ENCODE peak calls at places on chromosomes 7 and 10, in seven cellular contexts. One of them, this sample, is unnamed.

GRCh38 chr10:22727663-22728062 is 13.3 kb upstream of the PIP4K2A start:
- DNase-seq in bronchial epithelial cell: no peak
- DNase-seq in Peyer's patch: no peak
- DNase-seq in PC-9: no peak
- DNase-seq in neural progenitor cell: no peak
- DNase-seq in left ventricle myocardium inferior: no peak
- DNase-seq in pancreas: no peak
- DNase-seq in this sample: no peak

GRCh38 chr7:96187735-96188622 is 133.9 kb downstream of the SLC25A13 start:
- DNase-seq in neural progenitor cell: no peak
- DNase-seq in PC-9: no peak
- DNase-seq in left ventricle myocardium inferior: no peak
- DNase-seq in pancreas: no peak
- DNase-seq in Peyer's patch: no peak
- DNase-seq in bronchial epithelial cell: no peak
- DNase-seq in this sample: no peak

GRCh38 chr7:39595102-39595620 is 28.2 kb upstream of the RALA start:
- DNase-seq in neural progenitor cell: no peak
- DNase-seq in bronchial epithelial cell: no peak
- DNase-seq in pancreas: no peak
- DNase-seq in Peyer's patch: no peak
- DNase-seq in PC-9: no peak
- DNase-seq in left ventricle myocardium inferior: no peak
- DNase-seq in this sample: no peak

GRCh38 chr10:11023009-11023408 is 5.3 kb downstream of the CELF2 start:
- DNase-seq in pancreas: no peak
- DNase-seq in Peyer's patch: no peak
- DNase-seq in PC-9: no peak
- DNase-seq in left ventricle myocardium inferior: no peak
- DNase-seq in bronchial epithelial cell: no peak
- DNase-seq in neural progenitor cell: peak
- DNase-seq in this sample: no peak

GRCh38 chr7:131723926-131724325 is 167.5 kb upstream of the PODXL start:
- DNase-seq in Peyer's patch: no peak
- DNase-seq in bronchial epithelial cell: no peak
- DNase-seq in pancreas: no peak
- DNase-seq in left ventricle myocardium inferior: no peak
- DNase-seq in PC-9: no peak
- DNase-seq in neural progenitor cell: no peak
- DNase-seq in this sample: peak

GRCh38 chr10:67629461-67629971 is 66.5 kb downstream of the CTNNA3 start:
- DNase-seq in neural progenitor cell: peak
- DNase-seq in left ventricle myocardium inferior: no peak
- DNase-seq in PC-9: no peak
- DNase-seq in Peyer's patch: no peak
- DNase-seq in pancreas: no peak
- DNase-seq in bronchial epithelial cell: no peak
- DNase-seq in this sample: peak

GRCh38 chr10:67277402-67277801 is 351.6 kb downstream of the LRRTM3 start:
- DNase-seq in neural progenitor cell: peak
- DNase-seq in left ventricle myocardium inferior: no peak
- DNase-seq in Peyer's patch: no peak
- DNase-seq in bronchial epithelial cell: no peak
- DNase-seq in pancreas: no peak
- DNase-seq in PC-9: no peak
- DNase-seq in this sample: no peak

GRCh38 chr10:42177077-42177792 is 461.1 kb downstream of the ZNF33B start:
- DNase-seq in neural progenitor cell: no peak
- DNase-seq in bronchial epithelial cell: no peak
- DNase-seq in pancreas: peak
- DNase-seq in Peyer's patch: no peak
- DNase-seq in PC-9: no peak
- DNase-seq in left ventricle myocardium inferior: no peak
- DNase-seq in this sample: no peak

GRCh38 chr10:12728569-12728968 is 272.9 kb downstream of the CCDC3 start:
- DNase-seq in PC-9: no peak
- DNase-seq in bronchial epithelial cell: no peak
- DNase-seq in Peyer's patch: no peak
- DNase-seq in pancreas: no peak
- DNase-seq in neural progenitor cell: no peak
- DNase-seq in left ventricle myocardium inferior: no peak
- DNase-seq in this sample: no peak

GRCh38 chr10:79022565-79023488 is 45.9 kb upstream of the ZMIZ1 start:
- DNase-seq in left ventricle myocardium inferior: peak
- DNase-seq in pancreas: no peak
- DNase-seq in PC-9: no peak
- DNase-seq in neural progenitor cell: peak
- DNase-seq in Peyer's patch: no peak
- DNase-seq in bronchial epithelial cell: no peak
- DNase-seq in this sample: no peak

GRCh38 chr10:24974978-24975377 is 22.6 kb upstream of the PRTFDC1 start:
- DNase-seq in neural progenitor cell: peak
- DNase-seq in left ventricle myocardium inferior: peak
- DNase-seq in pancreas: no peak
- DNase-seq in PC-9: no peak
- DNase-seq in Peyer's patch: no peak
- DNase-seq in bronchial epithelial cell: no peak
- DNase-seq in this sample: no peak
- TF ChIP-seq CTCF in neural progenitor cell: no peak
- TF ChIP-seq CTCF in left ventricle myocardium inferior: peak
- TF ChIP-seq CTCF in pancreas: no peak
- TF ChIP-seq CTCF in PC-9: no peak
- TF ChIP-seq CTCF in Peyer's patch: no peak
- TF ChIP-seq CTCF in bronchial epithelial cell: no peak
- TF ChIP-seq CTCF in this sample: no peak

GRCh38 chr7:22194633-22195273 is 162.2 kb downstream of the RAPGEF5 start:
- DNase-seq in left ventricle myocardium inferior: no peak
- DNase-seq in bronchial epithelial cell: no peak
- DNase-seq in neural progenitor cell: peak
- DNase-seq in Peyer's patch: no peak
- DNase-seq in pancreas: no peak
- DNase-seq in PC-9: no peak
- DNase-seq in this sample: no peak

GRCh38 chr7:22190736-22191135 is 166.2 kb downstream of the RAPGEF5 start:
- DNase-seq in Peyer's patch: no peak
- DNase-seq in pancreas: no peak
- DNase-seq in bronchial epithelial cell: no peak
- DNase-seq in neural progenitor cell: no peak
- DNase-seq in left ventricle myocardium inferior: no peak
- DNase-seq in PC-9: no peak
- DNase-seq in this sample: no peak

GRCh38 chr7:22195402-22195801 is 161.6 kb downstream of the RAPGEF5 start:
- DNase-seq in Peyer's patch: no peak
- DNase-seq in left ventricle myocardium inferior: no peak
- DNase-seq in bronchial epithelial cell: no peak
- DNase-seq in PC-9: no peak
- DNase-seq in pancreas: no peak
- DNase-seq in neural progenitor cell: no peak
- DNase-seq in this sample: no peak

GRCh38 chr7:22193361-22194016 is 163.5 kb downstream of the RAPGEF5 start:
- DNase-seq in PC-9: no peak
- DNase-seq in neural progenitor cell: peak
- DNase-seq in bronchial epithelial cell: no peak
- DNase-seq in left ventricle myocardium inferior: peak
- DNase-seq in pancreas: no peak
- DNase-seq in Peyer's patch: no peak
- DNase-seq in this sample: no peak

GRCh38 chr7:22192778-22193177 is 164.2 kb downstream of the RAPGEF5 start:
- DNase-seq in bronchial epithelial cell: no peak
- DNase-seq in pancreas: no peak
- DNase-seq in left ventricle myocardium inferior: no peak
- DNase-seq in Peyer's patch: no peak
- DNase-seq in neural progenitor cell: peak
- DNase-seq in PC-9: no peak
- DNase-seq in this sample: no peak
- H3K4me3 ChIP-seq in bronchial epithelial cell: no peak
- H3K4me3 ChIP-seq in pancreas: peak
- H3K4me3 ChIP-seq in left ventricle myocardium inferior: peak
- H3K4me3 ChIP-seq in Peyer's patch: no peak
- H3K4me3 ChIP-seq in neural progenitor cell: peak
- H3K4me3 ChIP-seq in PC-9: no peak
- H3K4me3 ChIP-seq in this sample: no peak

GRCh38 chr10:28250782-28251181 is 52.1 kb downstream of the MPP7 start:
- DNase-seq in neural progenitor cell: no peak
- DNase-seq in Peyer's patch: no peak
- DNase-seq in pancreas: no peak
- DNase-seq in PC-9: no peak
- DNase-seq in bronchial epithelial cell: peak
- DNase-seq in left ventricle myocardium inferior: no peak
- DNase-seq in this sample: no peak
- TF ChIP-seq CTCF in neural progenitor cell: peak
- TF ChIP-seq CTCF in Peyer's patch: peak
- TF ChIP-seq CTCF in pancreas: peak
- TF ChIP-seq CTCF in PC-9: peak
- TF ChIP-seq CTCF in bronchial epithelial cell: no peak
- TF ChIP-seq CTCF in left ventricle myocardium inferior: peak
- TF ChIP-seq CTCF in this sample: peak

GRCh38 chr7:93889261-93889660 is 1.3 kb downstream of the TFPI2 start:
- DNase-seq in Peyer's patch: no peak
- DNase-seq in bronchial epithelial cell: peak
- DNase-seq in pancreas: no peak
- DNase-seq in PC-9: no peak
- DNase-seq in left ventricle myocardium inferior: no peak
- DNase-seq in neural progenitor cell: no peak
- DNase-seq in this sample: peak
- H3K4me3 ChIP-seq in Peyer's patch: no peak
- H3K4me3 ChIP-seq in bronchial epithelial cell: no peak
- H3K4me3 ChIP-seq in pancreas: no peak
- H3K4me3 ChIP-seq in PC-9: peak
- H3K4me3 ChIP-seq in left ventricle myocardium inferior: peak
- H3K4me3 ChIP-seq in neural progenitor cell: no peak
- H3K4me3 ChIP-seq in this sample: peak

GRCh38 chr7:81500631-81501030 is 269.2 kb downstream of the HGF start:
- DNase-seq in Peyer's patch: no peak
- DNase-seq in pancreas: no peak
- DNase-seq in PC-9: no peak
- DNase-seq in bronchial epithelial cell: peak
- DNase-seq in neural progenitor cell: no peak
- DNase-seq in left ventricle myocardium inferior: no peak
- DNase-seq in this sample: no peak

GRCh38 chr7:81503321-81503720 is 266.5 kb downstream of the HGF start:
- DNase-seq in bronchial epithelial cell: no peak
- DNase-seq in Peyer's patch: no peak
- DNase-seq in neural progenitor cell: no peak
- DNase-seq in pancreas: no peak
- DNase-seq in left ventricle myocardium inferior: no peak
- DNase-seq in PC-9: no peak
- DNase-seq in this sample: no peak

GRCh38 chr7:81499262-81500116 is 270.4 kb downstream of the HGF start:
- DNase-seq in pancreas: no peak
- DNase-seq in bronchial epithelial cell: peak
- DNase-seq in neural progenitor cell: peak
- DNase-seq in PC-9: peak
- DNase-seq in left ventricle myocardium inferior: no peak
- DNase-seq in Peyer's patch: no peak
- DNase-seq in this sample: peak

GRCh38 chr7:81503771-81504170 is 266.1 kb downstream of the HGF start:
- DNase-seq in neural progenitor cell: no peak
- DNase-seq in Peyer's patch: no peak
- DNase-seq in pancreas: no peak
- DNase-seq in bronchial epithelial cell: no peak
- DNase-seq in left ventricle myocardium inferior: no peak
- DNase-seq in PC-9: no peak
- DNase-seq in this sample: no peak

GRCh38 chr7:81501220-81501619 is 268.6 kb downstream of the HGF start:
- DNase-seq in left ventricle myocardium inferior: no peak
- DNase-seq in Peyer's patch: no peak
- DNase-seq in PC-9: no peak
- DNase-seq in pancreas: no peak
- DNase-seq in bronchial epithelial cell: peak
- DNase-seq in neural progenitor cell: no peak
- DNase-seq in this sample: no peak
- TF ChIP-seq CTCF in left ventricle myocardium inferior: peak
- TF ChIP-seq CTCF in Peyer's patch: no peak
- TF ChIP-seq CTCF in PC-9: peak
- TF ChIP-seq CTCF in pancreas: no peak
- TF ChIP-seq CTCF in bronchial epithelial cell: no peak
- TF ChIP-seq CTCF in neural progenitor cell: peak
- TF ChIP-seq CTCF in this sample: peak

GRCh38 chr10:70533189-70533558 is 54.6 kb downstream of the PALD1 start:
- DNase-seq in PC-9: no peak
- DNase-seq in bronchial epithelial cell: no peak
- DNase-seq in Peyer's patch: no peak
- DNase-seq in left ventricle myocardium inferior: no peak
- DNase-seq in pancreas: no peak
- DNase-seq in neural progenitor cell: no peak
- DNase-seq in this sample: no peak

GRCh38 chr10:70530315-70530714 is 51.7 kb downstream of the PALD1 start:
- DNase-seq in neural progenitor cell: no peak
- DNase-seq in PC-9: no peak
- DNase-seq in Peyer's patch: no peak
- DNase-seq in left ventricle myocardium inferior: no peak
- DNase-seq in bronchial epithelial cell: no peak
- DNase-seq in pancreas: no peak
- DNase-seq in this sample: no peak

GRCh38 chr10:70523549-70523948 is 45.0 kb downstream of the PALD1 start:
- DNase-seq in pancreas: peak
- DNase-seq in bronchial epithelial cell: no peak
- DNase-seq in Peyer's patch: no peak
- DNase-seq in neural progenitor cell: no peak
- DNase-seq in PC-9: no peak
- DNase-seq in left ventricle myocardium inferior: no peak
- DNase-seq in this sample: no peak

GRCh38 chr10:70532554-70533188 is 54.1 kb downstream of the PALD1 start:
- DNase-seq in neural progenitor cell: no peak
- DNase-seq in PC-9: no peak
- DNase-seq in bronchial epithelial cell: no peak
- DNase-seq in left ventricle myocardium inferior: no peak
- DNase-seq in pancreas: peak
- DNase-seq in Peyer's patch: no peak
- DNase-seq in this sample: no peak

GRCh38 chr10:70528726-70529362 is 50.3 kb downstream of the PALD1 start:
- DNase-seq in neural progenitor cell: peak
- DNase-seq in Peyer's patch: no peak
- DNase-seq in pancreas: no peak
- DNase-seq in bronchial epithelial cell: peak
- DNase-seq in left ventricle myocardium inferior: no peak
- DNase-seq in PC-9: no peak
- DNase-seq in this sample: no peak
- H3K4me3 ChIP-seq in neural progenitor cell: no peak
- H3K4me3 ChIP-seq in Peyer's patch: no peak
- H3K4me3 ChIP-seq in pancreas: no peak
- H3K4me3 ChIP-seq in bronchial epithelial cell: no peak
- H3K4me3 ChIP-seq in left ventricle myocardium inferior: no peak
- H3K4me3 ChIP-seq in PC-9: no peak
- H3K4me3 ChIP-seq in this sample: no peak

This sample was measured in epithelial cell of proximal tubule.